ENCODE peak calls at places on chromosomes 12 and 14, in five cellular contexts. P is HepG2; L is stomach; J is cardiac muscle cell; Y is CD4-positive, alpha-beta T cell. T is an unnamed sample.

GRCh38 chr12:51744957-51745356 is 103.6 kb downstream of the FIGNL2 start:
- DNase-seq in J (no peak), L (no peak), P (no peak), Y (no peak), T (no peak)

GRCh38 chr12:123024819-123025391 is 44.4 kb downstream of the ARL6IP4 start:
- DNase-seq in L (no peak), Y (no peak), J (no peak), P (no peak), T (no peak)

GRCh38 chr12:89417246-89417977 is 65.1 kb upstream of the DUSP6 start:
- DNase-seq in P (no peak), Y (no peak), L (no peak), J (no peak), T (no peak)

GRCh38 chr12:54074308-54074707 is 20.7 kb downstream of the HOXC4 start:
- DNase-seq in Y (no peak), J (no peak), L (no peak), P (no peak), T (no peak)

GRCh38 chr12:67223225-67223624 is 45.9 kb upstream of the CAND1 start:
- DNase-seq in P (no peak), J (no peak), L (no peak), Y (no peak), T (no peak)

GRCh38 chr12:113473942-113474341 is 2.3 kb upstream of the LHX5 start:
- DNase-seq in Y (no peak), J (no peak), L (no peak), P (no peak), T (no peak)

GRCh38 chr14:40003773-40004172 is 571.5 kb upstream of the FBXO33 start:
- DNase-seq in Y (no peak), L (no peak), J (no peak), P (no peak), T (no peak)

GRCh38 chr12:6627598-6627997 is 8.2 kb downstream of the LPAR5 start:
- DNase-seq in Y (no peak), L (no peak), J (no peak), P (no peak), T (no peak)

GRCh38 chr14:102185360-102185759 is 45.7 kb downstream of the WDR20 start:
- DNase-seq in J (no peak), P (peak; percentile 73), Y (no peak), L (peak; percentile 58), T (no peak)

GRCh38 chr12:57604454-57605307 is at the start of gene DTX3:
- DNase-seq in J (peak; percentile 37), P (no peak), Y (peak; percentile 29), L (no peak), T (peak; percentile 64)

GRCh38 chr12:81080431-81080983 is 2.6 kb downstream of the ACSS3 start:
- DNase-seq in J (no peak), P (no peak), Y (no peak), L (no peak), T (no peak)

GRCh38 chr14:38391334-38391733 is 135.4 kb upstream of the CLEC14A start:
- DNase-seq in L (no peak), P (no peak), Y (no peak), J (no peak), T (no peak)

GRCh38 chr12:122021193-122021821 is 377 bp upstream of the BCL7A start:
- DNase-seq in L (no peak), J (peak; percentile 55), P (no peak), Y (no peak), T (no peak)

GRCh38 chr14:91330846-91331245 is 86.3 kb upstream of the GPR68 start:
- DNase-seq in Y (peak; percentile 35), L (no peak), J (no peak), P (no peak), T (no peak)

GRCh38 chr14:54117401-54117800 is 160.8 kb upstream of the BMP4 start:
- DNase-seq in J (no peak), Y (no peak), P (no peak), L (no peak), T (no peak)

GRCh38 chr14:65179918-65180724 is 77.8 kb upstream of the MAX start:
- DNase-seq in J (no peak), P (no peak), L (peak; percentile 67), Y (no peak), T (no peak)

GRCh38 chr14:20454359-20454644 is 310 bp downstream of the OSGEP start:
- DNase-seq in L (peak; percentile 88), Y (peak; percentile 79), P (no peak), J (no peak), T (no peak)

GRCh38 chr12:21941522-21942376 is 523 bp upstream of the ABCC9 start:
- DNase-seq in J (peak; percentile 64), P (no peak), L (no peak), Y (no peak), T (no peak)

GRCh38 chr12:34397591-34398365 is 375.5 kb downstream of the ALG10 start:
- DNase-seq in P (no peak), L (peak; percentile 17), Y (peak; percentile 0), J (no peak), T (peak; percentile 37)

GRCh38 chr12:116708826-116709756 is 28.8 kb downstream of the SPRING1 start:
- DNase-seq in Y (peak; percentile 42), J (no peak), P (peak; percentile 25), L (peak; percentile 74), T (peak; percentile 37)

GRCh38 chr12:115661103-115661502 is 616.4 kb downstream of the MED13L start:
- DNase-seq in Y (no peak), L (peak; percentile 29), J (no peak), P (no peak), T (no peak)

GRCh38 chr12:114680498-114681148 is 3.4 kb downstream of the TBX3 start:
- DNase-seq in J (no peak), Y (no peak), P (no peak), L (no peak), T (no peak)

GRCh38 chr12:6927379-6927991 is at the start of gene ATN1:
- DNase-seq in Y (no peak), L (peak; percentile 68), J (peak; percentile 87), P (no peak), T (peak; percentile 78)

GRCh38 chr12:3084742-3085141 is 7.6 kb downstream of the TSPAN9 start:
- DNase-seq in J (peak; percentile 57), P (no peak), L (no peak), Y (no peak), T (no peak)

GRCh38 chr12:43806737-43807072 is 588 bp upstream of the TWF1 start:
- DNase-seq in P (no peak), Y (no peak), L (no peak), J (no peak), T (no peak)

GRCh38 chr12:106251636-106252035 is 3.8 kb upstream of the CKAP4 start:
- DNase-seq in P (no peak), Y (no peak), J (peak; percentile 17), L (no peak), T (no peak)

GRCh38 chr14:80003138-80003537 is 208.2 kb downstream of the DIO2 start:
- DNase-seq in Y (no peak), L (no peak), J (no peak), P (peak; percentile 79), T (no peak)

GRCh38 chr14:68939893-68940613 is 39.0 kb downstream of the ACTN1 start:
- DNase-seq in J (peak; percentile 66), L (peak; percentile 48), P (peak; percentile 78), Y (no peak), T (peak; percentile 72)

GRCh38 chr14:104184911-104185499 is 46.6 kb downstream of the KIF26A start:
- DNase-seq in J (no peak), Y (no peak), L (no peak), P (no peak), T (no peak)

GRCh38 chr14:33897382-33897781 is 53.5 kb downstream of the EGLN3 start:
- DNase-seq in J (no peak), Y (no peak), L (no peak), P (no peak), T (no peak)

GRCh38 chr14:78519863-78520262 is 349.7 kb downstream of the NRXN3 start:
- DNase-seq in L (no peak), P (peak; percentile 4), J (peak; percentile 79), Y (no peak), T (no peak)

DNA sequence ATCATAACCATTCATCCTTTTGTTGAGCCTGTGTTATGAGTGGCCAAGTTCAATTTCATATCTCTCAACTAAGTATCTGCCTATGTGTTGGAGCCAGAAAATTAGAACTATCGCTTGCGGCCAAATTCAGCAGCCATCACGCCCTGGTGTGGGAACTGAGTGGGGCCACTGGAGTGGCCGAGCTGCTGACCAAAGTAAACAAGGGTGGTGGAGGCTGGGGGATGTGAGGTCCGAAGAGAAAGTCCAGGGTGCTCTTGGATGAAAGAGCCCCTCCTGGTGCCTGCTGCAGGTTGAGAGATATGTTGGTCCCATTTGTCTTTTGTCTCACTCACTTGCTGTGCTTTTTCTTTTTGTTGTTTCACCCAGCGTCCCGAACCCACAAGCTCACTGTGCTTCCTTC is 14.9 kb downstream of the ADGRD1 start:
- DNase-seq in Y (no peak), P (no peak), J (no peak), L (no peak), T (peak; percentile 6)
- H3K27ac ChIP-seq in Y (no peak overlapping the region), P (no peak overlapping the region), J (no peak overlapping the region), L (no peak overlapping the region), T (no peak overlapping the region)

GRCh38 chr14:23101213-23101970 is 3.4 kb downstream of the CIROP start:
- DNase-seq in L (no peak), Y (no peak), P (no peak), J (no peak), T (no peak)

GRCh38 chr14:23101986-23102625 is 2.7 kb downstream of the CIROP start:
- DNase-seq in Y (no peak), L (no peak), P (no peak), J (no peak), T (no peak)

GRCh38 chr14:23097786-23098185 is 2.5 kb downstream of the C14orf119 start:
- DNase-seq in J (no peak), L (no peak), Y (no peak), P (no peak), T (no peak)

GRCh38 chr14:23102801-23103200 is 2.0 kb downstream of the CIROP start:
- DNase-seq in P (no peak), L (no peak), Y (no peak), J (no peak), T (no peak)

DNA sequence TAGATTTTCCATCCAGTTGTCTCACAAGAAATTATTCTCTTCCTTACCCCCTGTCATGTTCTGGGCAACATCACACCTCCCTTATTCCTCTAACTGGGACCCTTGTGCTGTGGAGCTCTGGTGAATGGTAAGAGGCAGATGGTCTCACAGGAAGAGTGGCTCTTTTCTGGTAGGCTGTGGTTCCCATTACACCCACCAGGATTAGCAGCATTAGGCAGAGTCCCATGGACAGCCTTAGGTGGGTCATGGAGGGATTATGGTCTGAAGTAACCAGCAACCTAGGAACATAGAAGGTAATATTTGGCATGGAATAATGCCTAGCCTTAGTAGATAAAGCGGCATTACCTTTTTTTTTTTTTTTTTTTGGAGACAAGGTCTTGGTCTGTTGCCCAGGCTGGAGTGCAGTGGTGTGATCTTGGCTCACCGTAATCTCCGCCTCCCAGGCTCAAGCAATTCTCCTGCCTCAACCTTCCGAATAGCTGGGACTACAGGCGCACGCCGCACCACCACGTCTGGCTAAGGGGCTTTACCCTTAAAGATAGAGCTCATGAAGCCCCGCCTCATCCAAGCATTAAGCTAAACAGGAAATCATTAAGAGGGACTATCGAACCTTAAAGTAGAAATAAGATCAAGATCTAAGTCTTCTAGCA is 4.0 kb downstream of the C14orf119 start:
- DNase-seq in J (no peak), P (no peak), L (peak; percentile 67), Y (no peak), T (no peak)
- TF ChIP-seq CTCF in J (no peak), P (no peak), L (no peak), Y (no peak), T (peak; percentile 4)

GRCh38 chr14:98114122-98114895 is 1157.7 kb downstream of the BCL11B start:
- DNase-seq in P (no peak), Y (no peak), J (no peak), L (no peak), T (no peak)
- H3K27ac ChIP-seq in P (no peak overlapping the region), Y (no peak overlapping the region), J (no peak overlapping the region), L (no peak overlapping the region), T (no peak overlapping the region)

GRCh38 chr14:86334355-86334754 is 804.4 kb downstream of the FLRT2 start:
- DNase-seq in Y (no peak), P (no peak), J (no peak), L (no peak), T (no peak)
- TF ChIP-seq CTCF in Y (no peak), P (no peak), J (no peak), L (no peak), T (no peak)